ENCODE peak calls at places on chromosomes 2 and 18, in ten cellular contexts. U is BJ, N is GM23338, F is epithelial cell of esophagus, C is esophagus muscularis mucosa, Y is AG09309, M is psoas muscle, L is left ventricle myocardium inferior, A is fibroblast of lung, Z is prostate gland. G is an unnamed sample.

GRCh38 chr2:238169021-238169707 is 10.4 kb downstream of the ERFE start:
- DNase-seq in U (peak; percentile 82), N (no peak), F (peak; percentile 78), C (no peak), Y (peak; percentile 80), M (peak; percentile 47), L (peak; percentile 18), A (peak; percentile 98), Z (no peak), G (no peak)

GRCh38 chr2:165825041-165825440 is 31.0 kb upstream of the GALNT3 start:
- DNase-seq in U (no peak), N (no peak), F (peak; percentile 10), C (no peak), Y (no peak), M (no peak), L (no peak), A (peak; percentile 26), Z (no peak), G (peak; percentile 35)

GRCh38 chr18:46756559-46757201 is at the start of gene ST8SIA5:
- DNase-seq in U (no peak), N (peak; percentile 88), F (no peak), C (no peak), Y (no peak), M (peak; percentile 38), L (peak; percentile 36), A (no peak), Z (no peak), G (no peak)

GRCh38 chr2:57330447-57330846 is 716.2 kb upstream of the VRK2 start:
- DNase-seq in U (no peak), N (peak; percentile 8), F (peak; percentile 57), C (no peak), Y (no peak), M (no peak), L (no peak), A (peak; percentile 8), Z (no peak), G (no peak)

GRCh38 chr2:134766583-134766982 is 47.8 kb upstream of the TMEM163 start:
- DNase-seq in U (no peak), N (no peak), F (no peak), C (no peak), Y (no peak), M (no peak), L (no peak), A (no peak), Z (no peak), G (no peak)

GRCh38 chr2:66501267-66501666 is 66.3 kb downstream of the MEIS1 start:
- DNase-seq in U (no peak), N (no peak), F (no peak), C (no peak), Y (no peak), M (no peak), L (no peak), A (no peak), Z (no peak), G (no peak)

GRCh38 chr2:235539773-235540172 is 45.9 kb downstream of the AGAP1 start:
- DNase-seq in U (no peak), N (no peak), F (no peak), C (no peak), Y (no peak), M (no peak), L (no peak), A (no peak), Z (no peak), G (no peak)

GRCh38 chr2:2981000-2981399 is 396.6 kb downstream of the EIPR1 start:
- DNase-seq in U (no peak), N (no peak), F (no peak), C (no peak), Y (no peak), M (no peak), L (no peak), A (no peak), Z (no peak), G (no peak)

GRCh38 chr18:79687806-79688205 is 8.2 kb downstream of the CTDP1 start:
- DNase-seq in U (no peak), N (no peak), F (peak; percentile 71), C (no peak), Y (no peak), M (no peak), L (no peak), A (peak; percentile 46), Z (no peak), G (no peak)

GRCh38 chr2:190646780-190647626 is 1.9 kb upstream of the NAB1 start:
- DNase-seq in U (no peak), N (no peak), F (no peak), C (no peak), Y (no peak), M (no peak), L (no peak), A (no peak), Z (no peak), G (no peak)

GRCh38 chr18:8639762-8640161 is 30.5 kb downstream of the RAB12 start:
- DNase-seq in U (no peak), N (no peak), F (no peak), C (no peak), Y (no peak), M (no peak), L (no peak), A (no peak), Z (no peak), G (no peak)

GRCh38 chr18:2908946-2909335 is 62.1 kb downstream of the EMILIN2 start:
- DNase-seq in U (no peak), N (no peak), F (no peak), C (no peak), Y (no peak), M (no peak), L (no peak), A (no peak), Z (no peak), G (no peak)

GRCh38 chr2:159807183-159808037 is 9.4 kb upstream of the CD302 start:
- DNase-seq in U (no peak), N (peak; percentile 83), F (peak; percentile 68), C (no peak), Y (no peak), M (no peak), L (no peak), A (peak; percentile 61), Z (peak; percentile 19), G (no peak)

GRCh38 chr2:82215212-82215611 is 1910.7 kb upstream of the LRRTM1 start:
- DNase-seq in U (no peak), N (no peak), F (no peak), C (no peak), Y (no peak), M (no peak), L (no peak), A (no peak), Z (no peak), G (no peak)

GRCh38 chr18:78635093-78635800 is 344.4 kb upstream of the SALL3 start:
- DNase-seq in U (no peak), N (no peak), F (no peak), C (no peak), Y (no peak), M (no peak), L (no peak), A (no peak), Z (no peak), G (no peak)
- H3K4me3 ChIP-seq in U (no peak overlapping the region), N (no peak overlapping the region), F (no peak overlapping the region), C (no peak overlapping the region), Y (no peak overlapping the region), M (no peak overlapping the region), L (no peak overlapping the region), A (no peak overlapping the region), Z (no peak overlapping the region), G (no peak overlapping the region)

DNA sequence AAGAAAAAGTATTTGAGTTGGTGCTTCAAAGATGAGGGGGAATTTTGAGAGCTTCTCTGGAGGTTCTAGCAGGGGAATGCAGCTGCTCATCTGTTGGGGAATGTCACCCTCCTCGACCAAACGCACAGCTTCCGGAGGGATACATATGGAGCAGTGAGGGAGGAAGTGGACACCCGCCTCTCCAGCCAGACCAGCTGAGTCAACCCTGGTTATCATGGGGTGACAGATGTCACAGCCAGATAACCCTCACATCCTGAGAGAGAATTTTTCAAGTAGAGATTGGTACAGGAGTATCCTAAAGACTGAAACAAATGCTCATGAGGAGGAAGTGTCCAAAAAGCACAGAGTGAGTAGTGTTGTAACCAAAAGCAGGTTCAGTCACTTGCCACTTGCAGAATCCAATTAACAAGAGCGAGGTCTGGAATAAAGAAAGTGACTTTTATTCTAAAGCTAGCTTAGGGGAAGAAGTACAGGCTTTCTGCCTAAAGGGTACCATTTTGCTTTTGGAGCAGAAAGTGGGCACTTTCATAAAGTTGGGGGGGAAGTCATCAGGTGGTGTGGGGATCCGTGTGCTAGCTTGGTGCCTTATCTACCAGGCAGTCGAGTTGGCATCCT is 395.2 kb downstream of the RAD51AP2 start:
- DNase-seq in U (no peak), N (no peak), F (no peak), C (no peak), Y (no peak), M (no peak), L (no peak), A (no peak), Z (no peak), G (no peak)
- TF ChIP-seq CTCF in U (no peak), N (no peak), F (no peak), C (no peak), Y (no peak), M (no peak), L (no peak), A (no peak), Z (no peak), G (no peak)

GRCh38 chr2:20559277-20559676 is 91.6 kb downstream of the HS1BP3 start:
- DNase-seq in U (no peak), N (no peak), F (no peak), C (no peak), Y (no peak), M (no peak), L (no peak), A (no peak), Z (no peak), G (no peak)

GRCh38 chr2:20562540-20563225 is 88.2 kb downstream of the HS1BP3 start:
- DNase-seq in U (no peak), N (peak; percentile 42), F (no peak), C (no peak), Y (no peak), M (no peak), L (no peak), A (no peak), Z (no peak), G (no peak)

GRCh38 chr2:20560011-20560410 is 90.9 kb downstream of the HS1BP3 start:
- DNase-seq in U (no peak), N (no peak), F (no peak), C (no peak), Y (no peak), M (no peak), L (no peak), A (no peak), Z (no peak), G (no peak)

GRCh38 chr2:20561703-20562454 is 89.0 kb downstream of the HS1BP3 start:
- DNase-seq in U (peak; percentile 28), N (peak; percentile 19), F (peak; percentile 76), C (no peak), Y (no peak), M (no peak), L (no peak), A (peak; percentile 82), Z (no peak), G (no peak)

GRCh38 chr2:20560891-20561702 is 89.8 kb downstream of the HS1BP3 start:
- DNase-seq in U (no peak), N (no peak), F (peak; percentile 88), C (no peak), Y (no peak), M (no peak), L (no peak), A (no peak), Z (no peak), G (no peak)
- H3K4me3 ChIP-seq in U (no peak overlapping the region), N (no peak overlapping the region), F (no peak overlapping the region), C (no peak overlapping the region), Y (no peak overlapping the region), M (no peak overlapping the region), L (no peak overlapping the region), A (no peak overlapping the region), Z (no peak overlapping the region), G (no peak overlapping the region)

GRCh38 chr2:240856151-240856980 is 12.3 kb upstream of the AGXT start:
- DNase-seq in U (no peak), N (peak; percentile 73), F (no peak), C (no peak), Y (no peak), M (no peak), L (no peak), A (no peak), Z (no peak), G (no peak)
- TF ChIP-seq CTCF in U (peak; percentile 7), N (peak; percentile 48), F (no peak), C (no peak), Y (peak; percentile 5), M (peak; percentile 4), L (peak; percentile 10), A (peak; percentile 19), Z (no peak), G (no peak)